ENCODE peak calls at places on chromosomes 2 and 18, in four cellular contexts. One of them, this sample, is unnamed.

GRCh38 chr2:183179156-183179555 is 54.9 kb downstream of the NUP35 start:
- DNase-seq in GM12891: no peak
- DNase-seq in transverse colon: no peak
- DNase-seq in spleen: no peak
- DNase-seq in this sample: no peak

GRCh38 chr18:332007-332406 is 64.2 kb upstream of the THOC1 start:
- DNase-seq in GM12891: no peak
- DNase-seq in transverse colon: peak; percentile 19
- DNase-seq in spleen: no peak
- DNase-seq in this sample: no peak

GRCh38 chr2:172012688-172013358 is 13.1 kb downstream of the METAP1D start:
- DNase-seq in GM12891: no peak
- DNase-seq in transverse colon: no peak
- DNase-seq in spleen: no peak
- DNase-seq in this sample: no peak

GRCh38 chr2:40169430-40169829 is 282.5 kb downstream of the SLC8A1 start:
- DNase-seq in GM12891: no peak
- DNase-seq in transverse colon: no peak
- DNase-seq in spleen: no peak
- DNase-seq in this sample: no peak

GRCh38 chr2:118295592-118296390 is 207.5 kb downstream of the INSIG2 start:
- DNase-seq in GM12891: no peak
- DNase-seq in transverse colon: no peak
- DNase-seq in spleen: no peak
- DNase-seq in this sample: no peak

GRCh38 chr18:59429608-59430007 is 70.5 kb upstream of the LMAN1 start:
- DNase-seq in GM12891: no peak
- DNase-seq in transverse colon: no peak
- DNase-seq in spleen: no peak
- DNase-seq in this sample: no peak

GRCh38 chr2:62430146-62430545 is 75.8 kb downstream of the TMEM17 start:
- DNase-seq in GM12891: no peak
- DNase-seq in transverse colon: no peak
- DNase-seq in spleen: no peak
- DNase-seq in this sample: no peak

GRCh38 chr2:160224060-160224459 is 24.0 kb upstream of the ITGB6 start:
- DNase-seq in GM12891: peak; percentile 54
- DNase-seq in transverse colon: no peak
- DNase-seq in spleen: no peak
- DNase-seq in this sample: peak; percentile 41

GRCh38 chr2:234981197-234982095 is 29.6 kb downstream of the SH3BP4 start:
- DNase-seq in GM12891: no peak
- DNase-seq in transverse colon: peak; percentile 47
- DNase-seq in spleen: no peak
- DNase-seq in this sample: no peak

GRCh38 chr18:54222922-54223567 is 1.4 kb downstream of the MBD2 start:
- DNase-seq in GM12891: no peak
- DNase-seq in transverse colon: no peak
- DNase-seq in spleen: no peak
- DNase-seq in this sample: no peak

GRCh38 chr2:199596549-199596948 is 138.8 kb upstream of the SATB2 start:
- DNase-seq in GM12891: no peak
- DNase-seq in transverse colon: peak; percentile 16
- DNase-seq in spleen: no peak
- DNase-seq in this sample: no peak

GRCh38 chr2:171762879-171763573 is 75.8 kb downstream of the DYNC1I2 start:
- DNase-seq in GM12891: no peak
- DNase-seq in transverse colon: no peak
- DNase-seq in spleen: no peak
- DNase-seq in this sample: no peak

GRCh38 chr18:75811156-75811555 is 383.7 kb upstream of the SMIM21 start:
- DNase-seq in GM12891: no peak
- DNase-seq in transverse colon: no peak
- DNase-seq in spleen: no peak
- DNase-seq in this sample: no peak

GRCh38 chr2:171882095-171882769 is 11.8 kb downstream of the SLC25A12 start:
- DNase-seq in GM12891: no peak
- DNase-seq in transverse colon: no peak
- DNase-seq in spleen: no peak
- DNase-seq in this sample: no peak

GRCh38 chr2:101699939-101700442 is 2.5 kb downstream of the MAP4K4 start:
- DNase-seq in GM12891: no peak
- DNase-seq in transverse colon: no peak
- DNase-seq in spleen: no peak
- DNase-seq in this sample: no peak

GRCh38 chr2:101697794-101698418 is 399 bp downstream of the MAP4K4 start:
- DNase-seq in GM12891: peak; percentile 43
- DNase-seq in transverse colon: peak; percentile 21
- DNase-seq in spleen: peak; percentile 86
- DNase-seq in this sample: no peak

GRCh38 chr2:101697124-101697793 is at the start of gene MAP4K4:
- DNase-seq in GM12891: peak; percentile 35
- DNase-seq in transverse colon: peak; percentile 78
- DNase-seq in spleen: peak; percentile 95
- DNase-seq in this sample: peak; percentile 45

GRCh38 chr2:101699191-101699938 is 1.9 kb downstream of the MAP4K4 start:
- DNase-seq in GM12891: no peak
- DNase-seq in transverse colon: no peak
- DNase-seq in spleen: no peak
- DNase-seq in this sample: no peak

GRCh38 chr2:101698419-101699190 is 1.1 kb downstream of the MAP4K4 start:
- DNase-seq in GM12891: no peak
- DNase-seq in transverse colon: no peak
- DNase-seq in spleen: no peak
- DNase-seq in this sample: no peak
- TF ChIP-seq POLR2AphosphoS5 in GM12891: no peak
- TF ChIP-seq POLR2AphosphoS5 in transverse colon: no peak
- TF ChIP-seq POLR2AphosphoS5 in spleen: no peak
- TF ChIP-seq POLR2AphosphoS5 in this sample: no peak

GRCh38 chr2:191020221-191020741 is 6.3 kb upstream of the STAT1 start:
- DNase-seq in GM12891: peak; percentile 74
- DNase-seq in transverse colon: peak; percentile 96
- DNase-seq in spleen: peak; percentile 98
- DNase-seq in this sample: peak; percentile 74
- TF ChIP-seq POLR2A in GM12891: peak; percentile 89
- TF ChIP-seq POLR2A in transverse colon: peak; percentile 86
- TF ChIP-seq POLR2A in spleen: peak; percentile 93
- TF ChIP-seq POLR2A in this sample: peak; percentile 92

GRCh38 chr18:23250893-23251656 is 115.8 kb downstream of the CABLES1 start:
- DNase-seq in GM12891: no peak
- DNase-seq in transverse colon: no peak
- DNase-seq in spleen: no peak
- DNase-seq in this sample: no peak
- TF ChIP-seq POLR2AphosphoS5 in GM12891: no peak
- TF ChIP-seq POLR2AphosphoS5 in transverse colon: no peak
- TF ChIP-seq POLR2AphosphoS5 in spleen: no peak
- TF ChIP-seq POLR2AphosphoS5 in this sample: no peak

GRCh38 chr2:47354817-47355653 is 47.9 kb upstream of the MSH2 start:
- DNase-seq in GM12891: no peak
- DNase-seq in transverse colon: no peak
- DNase-seq in spleen: no peak
- DNase-seq in this sample: no peak
- TF ChIP-seq POLR2A in GM12891: no peak
- TF ChIP-seq POLR2A in transverse colon: peak; percentile 81
- TF ChIP-seq POLR2A in spleen: no peak
- TF ChIP-seq POLR2A in this sample: no peak

DNA sequence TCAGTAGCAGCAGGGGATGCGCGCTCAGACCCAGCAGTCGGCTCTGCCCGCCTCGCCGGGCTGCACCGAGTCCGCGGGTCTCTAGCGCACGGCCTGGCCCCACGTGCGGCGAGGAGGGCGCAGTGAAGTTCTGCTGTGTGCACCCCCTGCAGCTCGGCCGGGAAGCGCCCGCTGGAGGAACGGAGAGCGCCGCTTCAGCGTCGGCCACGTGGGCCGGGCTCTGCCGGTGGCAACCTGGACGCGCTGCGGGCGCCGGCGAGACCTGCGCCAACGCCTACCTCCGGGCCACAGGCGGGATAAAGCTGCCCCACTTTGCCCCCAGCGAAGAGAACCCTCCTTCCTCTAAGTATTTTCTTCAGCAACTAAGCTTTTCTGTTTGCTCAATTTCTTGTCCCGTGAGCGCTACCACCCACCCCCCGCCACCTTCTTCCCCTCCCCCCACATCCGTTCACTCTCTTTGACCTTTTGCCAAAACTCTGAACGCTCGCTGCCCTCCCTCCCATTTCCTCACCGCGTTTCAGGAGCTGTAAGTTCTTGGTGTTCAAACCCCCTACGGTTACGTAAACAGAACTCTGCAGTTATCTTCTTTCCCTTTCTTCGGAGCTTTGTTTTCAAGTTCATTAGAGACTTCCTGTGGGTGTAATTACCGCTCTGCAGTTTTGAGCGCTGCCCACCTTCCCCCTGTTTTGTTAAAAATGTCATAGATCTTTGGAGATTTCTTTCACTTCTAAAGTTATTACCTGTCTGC is 42.6 kb upstream of the EDAR start:
- DNase-seq in GM12891: peak; percentile 33
- DNase-seq in transverse colon: peak; percentile 49
- DNase-seq in spleen: peak; percentile 92
- DNase-seq in this sample: peak; percentile 18
- TF ChIP-seq POLR2AphosphoS5 in GM12891: no peak
- TF ChIP-seq POLR2AphosphoS5 in transverse colon: no peak
- TF ChIP-seq POLR2AphosphoS5 in spleen: peak; percentile 78
- TF ChIP-seq POLR2AphosphoS5 in this sample: no peak

GRCh38 chr2:36468463-36469266 is 113.1 kb downstream of the CRIM1 start:
- DNase-seq in GM12891: no peak
- DNase-seq in transverse colon: no peak
- DNase-seq in spleen: no peak
- DNase-seq in this sample: no peak
- TF ChIP-seq POLR2A in GM12891: no peak
- TF ChIP-seq POLR2A in transverse colon: no peak
- TF ChIP-seq POLR2A in spleen: no peak
- TF ChIP-seq POLR2A in this sample: no peak

DNA sequence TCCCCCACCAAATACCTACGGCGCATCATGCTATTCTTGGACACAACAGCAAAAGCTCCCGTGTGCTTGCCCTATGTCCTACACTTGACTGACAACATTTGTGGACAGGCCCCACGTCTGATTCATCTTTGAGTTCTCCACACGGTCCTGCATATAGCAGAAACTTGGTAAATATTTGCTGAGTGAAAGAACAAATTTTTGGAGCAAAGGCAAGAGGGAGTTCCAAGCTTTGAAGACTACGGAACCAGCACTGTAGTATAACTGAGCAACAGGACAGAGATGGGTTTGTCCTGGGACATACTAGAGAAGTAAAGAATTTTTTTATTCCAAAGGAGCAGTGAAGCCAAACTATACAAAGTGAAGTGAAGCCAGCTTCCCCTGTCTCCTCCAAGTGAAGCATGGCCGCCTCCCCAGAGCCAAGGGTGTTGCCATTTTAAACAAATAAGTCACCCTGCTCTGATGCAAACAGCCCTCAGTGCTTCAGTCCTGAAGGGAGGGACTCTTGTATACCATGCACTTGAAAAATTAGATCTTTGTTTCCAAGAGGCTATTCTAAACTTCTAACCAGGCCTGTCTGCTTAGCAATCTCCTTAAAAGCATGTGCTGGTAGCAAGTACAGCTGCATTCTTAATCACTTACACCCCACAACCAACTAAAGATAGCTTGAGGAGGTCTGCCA is 35.9 kb downstream of the SPRED2 start:
- DNase-seq in GM12891: no peak
- DNase-seq in transverse colon: peak; percentile 41
- DNase-seq in spleen: no peak
- DNase-seq in this sample: no peak
- TF ChIP-seq POLR2AphosphoS5 in GM12891: no peak
- TF ChIP-seq POLR2AphosphoS5 in transverse colon: no peak
- TF ChIP-seq POLR2AphosphoS5 in spleen: no peak
- TF ChIP-seq POLR2AphosphoS5 in this sample: no peak

GRCh38 chr2:65227035-65227470 is 578 bp upstream of the ACTR2 start:
- DNase-seq in GM12891: no peak
- DNase-seq in transverse colon: peak; percentile 41
- DNase-seq in spleen: no peak
- DNase-seq in this sample: no peak

GRCh38 chr2:65228249-65228750 is 669 bp downstream of the ACTR2 start:
- DNase-seq in GM12891: peak; percentile 23
- DNase-seq in transverse colon: no peak
- DNase-seq in spleen: no peak
- DNase-seq in this sample: no peak

GRCh38 chr2:65231892-65232477 is 4.4 kb downstream of the ACTR2 start:
- DNase-seq in GM12891: no peak
- DNase-seq in transverse colon: no peak
- DNase-seq in spleen: no peak
- DNase-seq in this sample: no peak

GRCh38 chr2:65231121-65231520 is 3.5 kb downstream of the ACTR2 start:
- DNase-seq in GM12891: no peak
- DNase-seq in transverse colon: no peak
- DNase-seq in spleen: no peak
- DNase-seq in this sample: no peak

GRCh38 chr2:65227471-65228248 is at the start of gene ACTR2:
- DNase-seq in GM12891: peak; percentile 67
- DNase-seq in transverse colon: peak; percentile 98
- DNase-seq in spleen: peak; percentile 99
- DNase-seq in this sample: peak; percentile 63
- TF ChIP-seq POLR2A in GM12891: peak; percentile 93
- TF ChIP-seq POLR2A in transverse colon: peak; percentile 97
- TF ChIP-seq POLR2A in spleen: peak; percentile 69
- TF ChIP-seq POLR2A in this sample: peak; percentile 98

DNA sequence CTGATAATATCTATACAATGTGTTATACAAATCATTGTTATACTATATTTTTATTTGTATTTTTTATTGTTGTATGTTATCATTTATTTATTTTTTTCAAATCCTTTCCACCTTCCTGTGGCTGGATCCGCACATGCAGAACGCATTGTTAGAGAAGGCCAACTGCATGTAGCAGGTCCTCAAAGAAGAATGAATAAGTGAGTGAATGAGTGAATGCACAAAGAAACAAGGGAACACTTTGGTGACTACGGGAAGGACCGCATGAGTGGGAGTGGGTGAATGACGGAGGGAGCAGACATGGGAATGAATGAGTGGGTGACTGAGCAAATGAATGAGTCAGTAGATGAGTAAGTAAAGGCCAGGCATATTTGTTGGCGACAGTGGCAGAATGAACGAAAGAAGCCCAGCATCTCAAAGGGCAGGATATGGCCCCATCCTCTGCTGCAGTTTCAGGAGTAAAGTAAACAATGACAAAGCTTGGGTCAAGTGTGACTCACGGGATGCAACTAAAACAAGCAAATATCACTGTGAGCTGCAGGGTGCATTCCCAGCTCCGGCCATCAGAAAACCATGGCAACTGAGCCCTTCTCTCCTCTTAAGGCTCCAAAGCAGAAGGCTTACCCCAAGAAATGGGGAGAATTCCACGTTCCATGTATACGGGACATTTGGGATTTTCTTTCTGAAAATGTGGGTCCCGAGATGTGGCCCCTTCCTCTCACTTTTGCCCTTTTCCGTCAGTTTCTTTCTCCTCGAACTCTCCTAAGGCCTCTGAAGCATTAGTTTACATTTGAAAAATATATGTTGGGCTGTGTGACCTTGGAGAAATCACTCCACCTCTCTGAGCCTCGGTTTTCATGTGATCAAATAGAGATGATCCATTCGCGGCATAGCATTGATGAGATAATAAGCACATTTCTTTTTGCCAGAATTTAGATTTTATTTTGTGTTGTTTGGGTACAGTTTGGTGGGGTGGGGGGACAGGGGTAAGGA is 24.5 kb downstream of the KCNF1 start:
- DNase-seq in GM12891: no peak
- DNase-seq in transverse colon: no peak
- DNase-seq in spleen: no peak
- DNase-seq in this sample: no peak
- TF ChIP-seq POLR2AphosphoS5 in GM12891: no peak
- TF ChIP-seq POLR2AphosphoS5 in transverse colon: no peak
- TF ChIP-seq POLR2AphosphoS5 in spleen: no peak
- TF ChIP-seq POLR2AphosphoS5 in this sample: no peak